ENCODE peak calls at places on chromosomes 2 and 18, in five cellular contexts. C, K, G, D and H are unnamed samples.

GRCh38 chr18:77203071-77203470 is 46.6 kb upstream of the GALR1 start:
- DNase-seq in G (no peak), D (no peak), K (no peak), C (no peak), H (no peak)

GRCh38 chr18:76572517-76573247 is 77.6 kb upstream of the ZNF516 start:
- DNase-seq in G (no peak), C (no peak), K (no peak), D (no peak), H (no peak)

GRCh38 chr2:117272975-117273671 is 541.4 kb upstream of the DDX18 start:
- DNase-seq in C (peak; percentile 8), G (no peak), D (no peak), K (no peak), H (no peak)

GRCh38 chr2:171723724-171724683 is 36.7 kb downstream of the DYNC1I2 start:
- DNase-seq in D (no peak), K (no peak), G (no peak), C (peak; percentile 11), H (no peak)

GRCh38 chr2:177753682-177754475 is 318.7 kb downstream of the PDE11A start:
- DNase-seq in D (peak; percentile 84), G (peak; percentile 66), C (peak; percentile 58), K (no peak), H (peak; percentile 79)

GRCh38 chr2:228917195-228917594 is 353.9 kb downstream of the PID1 start:
- DNase-seq in D (no peak), G (peak; percentile 61), K (no peak), C (no peak), H (no peak)

GRCh38 chr2:232496508-232497373 is 9.1 kb upstream of the ECEL1 start:
- DNase-seq in K (no peak), C (no peak), G (no peak), D (no peak), H (no peak)

GRCh38 chr2:95058466-95058988 is 33.0 kb downstream of the MAL start:
- DNase-seq in D (no peak), K (no peak), G (no peak), C (no peak), H (no peak)

GRCh38 chr2:65550246-65550645 is 117.8 kb upstream of the SPRED2 start:
- DNase-seq in G (no peak), K (no peak), C (no peak), D (no peak), H (no peak)

GRCh38 chr2:40455661-40456060 is 3.8 kb upstream of the SLC8A1 start:
- DNase-seq in G (no peak), D (no peak), K (no peak), C (no peak), H (no peak)

GRCh38 chr2:240126731-240127130 is 9.4 kb downstream of the COPS9 start:
- DNase-seq in K (no peak), G (no peak), D (no peak), C (no peak), H (no peak)

GRCh38 chr2:205684871-205685313 is 2.6 kb downstream of the NRP2 start:
- DNase-seq in D (no peak), C (no peak), K (no peak), G (no peak), H (peak; percentile 75)

GRCh38 chr18:12564378-12564777 is 93.5 kb downstream of the SPIRE1 start:
- DNase-seq in D (no peak), K (no peak), G (no peak), C (no peak), H (no peak)

GRCh38 chr2:233414273-233414654 is 60.0 kb downstream of the DGKD start:
- DNase-seq in D (peak; percentile 29), G (peak; percentile 38), C (no peak), K (no peak), H (no peak)

GRCh38 chr18:78753240-78753639 is 226.4 kb upstream of the SALL3 start:
- DNase-seq in C (no peak), K (no peak), G (no peak), D (no peak), H (no peak)

GRCh38 chr2:12750166-12750905 is 33.6 kb downstream of the TRIB2 start:
- DNase-seq in C (no peak), K (no peak), D (no peak), G (no peak), H (no peak)

GRCh38 chr2:104901037-104901851 is 47.3 kb downstream of the POU3F3 start:
- DNase-seq in G (no peak), K (no peak), C (no peak), D (no peak), H (no peak)

GRCh38 chr2:19949071-19949470 is 40.8 kb downstream of the WDR35 start:
- DNase-seq in C (no peak), K (no peak), D (no peak), G (peak; percentile 60), H (no peak)

GRCh38 chr2:212135739-212136138 is 402.9 kb downstream of the ERBB4 start:
- DNase-seq in D (no peak), K (no peak), C (no peak), G (no peak), H (no peak)

GRCh38 chr2:152537252-152537651 is 180.0 kb downstream of the PRPF40A start:
- DNase-seq in K (no peak), C (no peak), G (no peak), D (no peak), H (no peak)

GRCh38 chr2:74267068-74267467 is 68.7 kb downstream of the MTHFD2 start:
- DNase-seq in K (no peak), G (no peak), D (no peak), C (no peak), H (no peak)

GRCh38 chr2:45912109-45912508 is 260.6 kb downstream of the PRKCE start:
- DNase-seq in G (no peak), C (no peak), K (no peak), D (no peak), H (no peak)

GRCh38 chr2:27356382-27357181 is at the start of gene GTF3C2:
- DNase-seq in C (peak; percentile 98), D (peak; percentile 95), K (peak; percentile 95), G (peak; percentile 97), H (peak; percentile 93)

GRCh38 chr18:70469916-70470315 is 181.1 kb downstream of the SOCS6 start:
- DNase-seq in D (no peak), G (no peak), C (no peak), K (no peak), H (no peak)

GRCh38 chr18:12079504-12080237 is 14.0 kb upstream of the ANKRD62 start:
- DNase-seq in G (peak; percentile 33), K (no peak), C (no peak), D (peak; percentile 14), H (no peak)

GRCh38 chr2:136539355-136539754 is 226.0 kb upstream of the THSD7B start:
- DNase-seq in C (no peak), K (no peak), D (no peak), G (no peak), H (no peak)

GRCh38 chr2:235026649-235027557 is 75.1 kb downstream of the SH3BP4 start:
- DNase-seq in G (peak; percentile 53), K (no peak), D (peak; percentile 60), C (no peak), H (no peak)

GRCh38 chr18:26335139-26335933 is 109.1 kb downstream of the TAF4B start:
- DNase-seq in G (no peak), D (no peak), K (no peak), C (no peak), H (no peak)

GRCh38 chr2:15942711-15943345 is 2.5 kb downstream of the MYCN start:
- DNase-seq in K (no peak), G (no peak), C (no peak), D (no peak), H (peak; percentile 8)

GRCh38 chr18:58247363-58247834 is 203.4 kb downstream of the NEDD4L start:
- DNase-seq in K (no peak), G (no peak), D (peak; percentile 44), C (no peak), H (peak; percentile 45)

GRCh38 chr2:27901219-27901618 is 10.7 kb downstream of the BABAM2 start:
- DNase-seq in G (peak; percentile 21), K (no peak), C (no peak), D (no peak), H (no peak)

GRCh38 chr18:33097126-33097525 is 324.3 kb upstream of the KLHL14 start:
- DNase-seq in D (no peak), K (no peak), C (no peak), G (no peak), H (no peak)

GRCh38 chr2:20231632-20232031 is 6.7 kb upstream of the SDC1 start:
- DNase-seq in K (no peak), D (no peak), C (no peak), G (no peak), H (no peak)